ENCODE peak calls at places on chromosomes 1 and 21, in ten cellular contexts. One of them, this sample, is unnamed.

GRCh38 chr1:232306269-232306911 is 323.5 kb downstream of the SIPA1L2 start:
- DNase-seq in AG04450: no peak
- DNase-seq in stimulated activated CD8-positive, alpha-beta memory T cell treated with anti-CD3 and anti-CD28 coated beads, Interleukin-4, amount 100 ng/mL, for 24 hours: no peak
- DNase-seq in kidney tubule cell: no peak
- DNase-seq in effector memory CD8-positive, alpha-beta T cell: no peak
- DNase-seq in glomerular endothelial cell: peak
- DNase-seq in left lobe of liver: no peak
- DNase-seq in cardiac fibroblast: no peak
- DNase-seq in aorta: no peak
- DNase-seq in RWPE1: no peak
- DNase-seq in this sample: no peak

GRCh38 chr21:44871576-44872265 is 1.8 kb downstream of the PTTG1IP start:
- DNase-seq in AG04450: no peak
- DNase-seq in stimulated activated CD8-positive, alpha-beta memory T cell treated with anti-CD3 and anti-CD28 coated beads, Interleukin-4, amount 100 ng/mL, for 24 hours: no peak
- DNase-seq in kidney tubule cell: peak
- DNase-seq in effector memory CD8-positive, alpha-beta T cell: no peak
- DNase-seq in glomerular endothelial cell: no peak
- DNase-seq in left lobe of liver: peak
- DNase-seq in cardiac fibroblast: peak
- DNase-seq in aorta: peak
- DNase-seq in RWPE1: peak
- DNase-seq in this sample: peak

GRCh38 chr1:156193208-156193487 is 756 bp upstream of the SLC25A44 start:
- DNase-seq in AG04450: no peak
- DNase-seq in stimulated activated CD8-positive, alpha-beta memory T cell treated with anti-CD3 and anti-CD28 coated beads, Interleukin-4, amount 100 ng/mL, for 24 hours: no peak
- DNase-seq in kidney tubule cell: no peak
- DNase-seq in effector memory CD8-positive, alpha-beta T cell: no peak
- DNase-seq in glomerular endothelial cell: no peak
- DNase-seq in left lobe of liver: no peak
- DNase-seq in cardiac fibroblast: no peak
- DNase-seq in aorta: no peak
- DNase-seq in RWPE1: no peak
- DNase-seq in this sample: no peak

GRCh38 chr1:12047120-12047876 is 15.8 kb upstream of the TNFRSF8 start:
- DNase-seq in AG04450: no peak
- DNase-seq in stimulated activated CD8-positive, alpha-beta memory T cell treated with anti-CD3 and anti-CD28 coated beads, Interleukin-4, amount 100 ng/mL, for 24 hours: peak
- DNase-seq in kidney tubule cell: no peak
- DNase-seq in effector memory CD8-positive, alpha-beta T cell: peak
- DNase-seq in glomerular endothelial cell: no peak
- DNase-seq in left lobe of liver: no peak
- DNase-seq in cardiac fibroblast: no peak
- DNase-seq in aorta: no peak
- DNase-seq in RWPE1: no peak
- DNase-seq in this sample: peak

GRCh38 chr1:19203440-19203839 is 6.6 kb downstream of the UBR4 start:
- DNase-seq in AG04450: no peak
- DNase-seq in stimulated activated CD8-positive, alpha-beta memory T cell treated with anti-CD3 and anti-CD28 coated beads, Interleukin-4, amount 100 ng/mL, for 24 hours: no peak
- DNase-seq in kidney tubule cell: peak
- DNase-seq in effector memory CD8-positive, alpha-beta T cell: no peak
- DNase-seq in glomerular endothelial cell: no peak
- DNase-seq in left lobe of liver: no peak
- DNase-seq in cardiac fibroblast: peak
- DNase-seq in aorta: no peak
- DNase-seq in RWPE1: peak
- DNase-seq in this sample: peak

GRCh38 chr21:37833301-37833700 is 83.0 kb downstream of the KCNJ6 start:
- DNase-seq in AG04450: no peak
- DNase-seq in stimulated activated CD8-positive, alpha-beta memory T cell treated with anti-CD3 and anti-CD28 coated beads, Interleukin-4, amount 100 ng/mL, for 24 hours: no peak
- DNase-seq in kidney tubule cell: no peak
- DNase-seq in effector memory CD8-positive, alpha-beta T cell: no peak
- DNase-seq in glomerular endothelial cell: no peak
- DNase-seq in left lobe of liver: no peak
- DNase-seq in cardiac fibroblast: no peak
- DNase-seq in aorta: no peak
- DNase-seq in RWPE1: no peak
- DNase-seq in this sample: no peak

GRCh38 chr1:64231153-64231552 is 27.7 kb downstream of the UBE2U start:
- DNase-seq in AG04450: no peak
- DNase-seq in stimulated activated CD8-positive, alpha-beta memory T cell treated with anti-CD3 and anti-CD28 coated beads, Interleukin-4, amount 100 ng/mL, for 24 hours: no peak
- DNase-seq in kidney tubule cell: peak
- DNase-seq in effector memory CD8-positive, alpha-beta T cell: no peak
- DNase-seq in glomerular endothelial cell: no peak
- DNase-seq in left lobe of liver: no peak
- DNase-seq in cardiac fibroblast: no peak
- DNase-seq in aorta: no peak
- DNase-seq in RWPE1: no peak
- DNase-seq in this sample: no peak

GRCh38 chr1:211830330-211831142 is at the start of gene LPGAT1:
- DNase-seq in AG04450: no peak
- DNase-seq in stimulated activated CD8-positive, alpha-beta memory T cell treated with anti-CD3 and anti-CD28 coated beads, Interleukin-4, amount 100 ng/mL, for 24 hours: peak
- DNase-seq in kidney tubule cell: peak
- DNase-seq in effector memory CD8-positive, alpha-beta T cell: peak
- DNase-seq in glomerular endothelial cell: no peak
- DNase-seq in left lobe of liver: peak
- DNase-seq in cardiac fibroblast: peak
- DNase-seq in aorta: peak
- DNase-seq in RWPE1: peak
- DNase-seq in this sample: peak

GRCh38 chr1:16091296-16091695 is 17.8 kb upstream of the FAM131C start:
- DNase-seq in AG04450: no peak
- DNase-seq in stimulated activated CD8-positive, alpha-beta memory T cell treated with anti-CD3 and anti-CD28 coated beads, Interleukin-4, amount 100 ng/mL, for 24 hours: no peak
- DNase-seq in kidney tubule cell: no peak
- DNase-seq in effector memory CD8-positive, alpha-beta T cell: no peak
- DNase-seq in glomerular endothelial cell: no peak
- DNase-seq in left lobe of liver: no peak
- DNase-seq in cardiac fibroblast: no peak
- DNase-seq in aorta: peak
- DNase-seq in RWPE1: peak
- DNase-seq in this sample: no peak

GRCh38 chr1:36397378-36398230 is at the start of gene LSM10:
- DNase-seq in AG04450: peak
- DNase-seq in stimulated activated CD8-positive, alpha-beta memory T cell treated with anti-CD3 and anti-CD28 coated beads, Interleukin-4, amount 100 ng/mL, for 24 hours: peak
- DNase-seq in kidney tubule cell: peak
- DNase-seq in effector memory CD8-positive, alpha-beta T cell: peak
- DNase-seq in glomerular endothelial cell: no peak
- DNase-seq in left lobe of liver: peak
- DNase-seq in cardiac fibroblast: peak
- DNase-seq in aorta: peak
- DNase-seq in RWPE1: peak
- DNase-seq in this sample: peak

GRCh38 chr1:114482585-114482984 is 28.4 kb downstream of the TRIM33 start:
- DNase-seq in AG04450: no peak
- DNase-seq in stimulated activated CD8-positive, alpha-beta memory T cell treated with anti-CD3 and anti-CD28 coated beads, Interleukin-4, amount 100 ng/mL, for 24 hours: no peak
- DNase-seq in kidney tubule cell: no peak
- DNase-seq in effector memory CD8-positive, alpha-beta T cell: no peak
- DNase-seq in glomerular endothelial cell: no peak
- DNase-seq in left lobe of liver: no peak
- DNase-seq in cardiac fibroblast: no peak
- DNase-seq in aorta: no peak
- DNase-seq in RWPE1: no peak
- DNase-seq in this sample: no peak

GRCh38 chr21:31340499-31340898 is 3.6 kb downstream of the TIAM1 start:
- DNase-seq in AG04450: no peak
- DNase-seq in stimulated activated CD8-positive, alpha-beta memory T cell treated with anti-CD3 and anti-CD28 coated beads, Interleukin-4, amount 100 ng/mL, for 24 hours: no peak
- DNase-seq in kidney tubule cell: no peak
- DNase-seq in effector memory CD8-positive, alpha-beta T cell: no peak
- DNase-seq in glomerular endothelial cell: no peak
- DNase-seq in left lobe of liver: no peak
- DNase-seq in cardiac fibroblast: no peak
- DNase-seq in aorta: no peak
- DNase-seq in RWPE1: no peak
- DNase-seq in this sample: no peak

GRCh38 chr1:228786361-228787129 is 51.3 kb downstream of the RHOU start:
- DNase-seq in AG04450: no peak
- DNase-seq in stimulated activated CD8-positive, alpha-beta memory T cell treated with anti-CD3 and anti-CD28 coated beads, Interleukin-4, amount 100 ng/mL, for 24 hours: no peak
- DNase-seq in kidney tubule cell: no peak
- DNase-seq in effector memory CD8-positive, alpha-beta T cell: no peak
- DNase-seq in glomerular endothelial cell: no peak
- DNase-seq in left lobe of liver: no peak
- DNase-seq in cardiac fibroblast: no peak
- DNase-seq in aorta: no peak
- DNase-seq in RWPE1: no peak
- DNase-seq in this sample: no peak

GRCh38 chr1:84770481-84770880 is 80.2 kb upstream of the SSX2IP start:
- DNase-seq in AG04450: no peak
- DNase-seq in stimulated activated CD8-positive, alpha-beta memory T cell treated with anti-CD3 and anti-CD28 coated beads, Interleukin-4, amount 100 ng/mL, for 24 hours: no peak
- DNase-seq in kidney tubule cell: no peak
- DNase-seq in effector memory CD8-positive, alpha-beta T cell: no peak
- DNase-seq in glomerular endothelial cell: no peak
- DNase-seq in left lobe of liver: no peak
- DNase-seq in cardiac fibroblast: no peak
- DNase-seq in aorta: no peak
- DNase-seq in RWPE1: no peak
- DNase-seq in this sample: no peak

GRCh38 chr1:17632541-17633193 is 93.2 kb downstream of the ARHGEF10L start:
- DNase-seq in AG04450: no peak
- DNase-seq in stimulated activated CD8-positive, alpha-beta memory T cell treated with anti-CD3 and anti-CD28 coated beads, Interleukin-4, amount 100 ng/mL, for 24 hours: no peak
- DNase-seq in kidney tubule cell: peak
- DNase-seq in effector memory CD8-positive, alpha-beta T cell: no peak
- DNase-seq in glomerular endothelial cell: no peak
- DNase-seq in left lobe of liver: no peak
- DNase-seq in cardiac fibroblast: peak
- DNase-seq in aorta: no peak
- DNase-seq in RWPE1: no peak
- DNase-seq in this sample: peak

GRCh38 chr1:178119623-178120022 is 25.7 kb downstream of the RASAL2 start:
- DNase-seq in AG04450: no peak
- DNase-seq in stimulated activated CD8-positive, alpha-beta memory T cell treated with anti-CD3 and anti-CD28 coated beads, Interleukin-4, amount 100 ng/mL, for 24 hours: no peak
- DNase-seq in kidney tubule cell: no peak
- DNase-seq in effector memory CD8-positive, alpha-beta T cell: no peak
- DNase-seq in glomerular endothelial cell: no peak
- DNase-seq in left lobe of liver: no peak
- DNase-seq in cardiac fibroblast: no peak
- DNase-seq in aorta: no peak
- DNase-seq in RWPE1: no peak
- DNase-seq in this sample: no peak

GRCh38 chr1:204089044-204089751 is 16.3 kb downstream of the SOX13 start:
- DNase-seq in AG04450: no peak
- DNase-seq in stimulated activated CD8-positive, alpha-beta memory T cell treated with anti-CD3 and anti-CD28 coated beads, Interleukin-4, amount 100 ng/mL, for 24 hours: no peak
- DNase-seq in kidney tubule cell: no peak
- DNase-seq in effector memory CD8-positive, alpha-beta T cell: no peak
- DNase-seq in glomerular endothelial cell: no peak
- DNase-seq in left lobe of liver: no peak
- DNase-seq in cardiac fibroblast: peak
- DNase-seq in aorta: peak
- DNase-seq in RWPE1: peak
- DNase-seq in this sample: no peak

GRCh38 chr21:36690637-36691538 is 8.0 kb upstream of the SIM2 start:
- DNase-seq in AG04450: no peak
- DNase-seq in stimulated activated CD8-positive, alpha-beta memory T cell treated with anti-CD3 and anti-CD28 coated beads, Interleukin-4, amount 100 ng/mL, for 24 hours: no peak
- DNase-seq in kidney tubule cell: peak
- DNase-seq in effector memory CD8-positive, alpha-beta T cell: no peak
- DNase-seq in glomerular endothelial cell: no peak
- DNase-seq in left lobe of liver: no peak
- DNase-seq in cardiac fibroblast: no peak
- DNase-seq in aorta: no peak
- DNase-seq in RWPE1: no peak
- DNase-seq in this sample: no peak

GRCh38 chr1:115144176-115144575 is 54.9 kb upstream of the TSPAN2 start:
- DNase-seq in AG04450: no peak
- DNase-seq in stimulated activated CD8-positive, alpha-beta memory T cell treated with anti-CD3 and anti-CD28 coated beads, Interleukin-4, amount 100 ng/mL, for 24 hours: no peak
- DNase-seq in kidney tubule cell: peak
- DNase-seq in effector memory CD8-positive, alpha-beta T cell: no peak
- DNase-seq in glomerular endothelial cell: no peak
- DNase-seq in left lobe of liver: no peak
- DNase-seq in cardiac fibroblast: no peak
- DNase-seq in aorta: no peak
- DNase-seq in RWPE1: no peak
- DNase-seq in this sample: no peak

GRCh38 chr1:17579951-17580939 is 40.7 kb downstream of the ARHGEF10L start:
- DNase-seq in AG04450: no peak
- DNase-seq in stimulated activated CD8-positive, alpha-beta memory T cell treated with anti-CD3 and anti-CD28 coated beads, Interleukin-4, amount 100 ng/mL, for 24 hours: no peak
- DNase-seq in kidney tubule cell: peak
- DNase-seq in effector memory CD8-positive, alpha-beta T cell: no peak
- DNase-seq in glomerular endothelial cell: no peak
- DNase-seq in left lobe of liver: peak
- DNase-seq in cardiac fibroblast: no peak
- DNase-seq in aorta: no peak
- DNase-seq in RWPE1: no peak
- DNase-seq in this sample: no peak

GRCh38 chr1:237736372-237737029 is 154.2 kb downstream of the ZP4 start:
- DNase-seq in AG04450: no peak
- DNase-seq in stimulated activated CD8-positive, alpha-beta memory T cell treated with anti-CD3 and anti-CD28 coated beads, Interleukin-4, amount 100 ng/mL, for 24 hours: no peak
- DNase-seq in kidney tubule cell: peak
- DNase-seq in effector memory CD8-positive, alpha-beta T cell: peak
- DNase-seq in glomerular endothelial cell: no peak
- DNase-seq in left lobe of liver: no peak
- DNase-seq in cardiac fibroblast: no peak
- DNase-seq in aorta: no peak
- DNase-seq in RWPE1: peak
- DNase-seq in this sample: no peak

GRCh38 chr1:14347186-14347585 is 251.3 kb upstream of the KAZN start:
- DNase-seq in AG04450: no peak
- DNase-seq in stimulated activated CD8-positive, alpha-beta memory T cell treated with anti-CD3 and anti-CD28 coated beads, Interleukin-4, amount 100 ng/mL, for 24 hours: no peak
- DNase-seq in kidney tubule cell: no peak
- DNase-seq in effector memory CD8-positive, alpha-beta T cell: no peak
- DNase-seq in glomerular endothelial cell: no peak
- DNase-seq in left lobe of liver: no peak
- DNase-seq in cardiac fibroblast: no peak
- DNase-seq in aorta: no peak
- DNase-seq in RWPE1: no peak
- DNase-seq in this sample: no peak

GRCh38 chr1:94654031-94654430 is 112.5 kb upstream of the F3 start:
- DNase-seq in AG04450: no peak
- DNase-seq in stimulated activated CD8-positive, alpha-beta memory T cell treated with anti-CD3 and anti-CD28 coated beads, Interleukin-4, amount 100 ng/mL, for 24 hours: no peak
- DNase-seq in kidney tubule cell: peak
- DNase-seq in effector memory CD8-positive, alpha-beta T cell: no peak
- DNase-seq in glomerular endothelial cell: no peak
- DNase-seq in left lobe of liver: no peak
- DNase-seq in cardiac fibroblast: peak
- DNase-seq in aorta: no peak
- DNase-seq in RWPE1: peak
- DNase-seq in this sample: no peak

GRCh38 chr1:204045430-204045829 is 27.5 kb upstream of the SOX13 start:
- DNase-seq in AG04450: no peak
- DNase-seq in stimulated activated CD8-positive, alpha-beta memory T cell treated with anti-CD3 and anti-CD28 coated beads, Interleukin-4, amount 100 ng/mL, for 24 hours: no peak
- DNase-seq in kidney tubule cell: no peak
- DNase-seq in effector memory CD8-positive, alpha-beta T cell: no peak
- DNase-seq in glomerular endothelial cell: no peak
- DNase-seq in left lobe of liver: no peak
- DNase-seq in cardiac fibroblast: peak
- DNase-seq in aorta: peak
- DNase-seq in RWPE1: no peak
- DNase-seq in this sample: no peak

GRCh38 chr21:46054447-46054846 is 43.5 kb upstream of the COL6A2 start:
- DNase-seq in AG04450: no peak
- DNase-seq in stimulated activated CD8-positive, alpha-beta memory T cell treated with anti-CD3 and anti-CD28 coated beads, Interleukin-4, amount 100 ng/mL, for 24 hours: no peak
- DNase-seq in kidney tubule cell: no peak
- DNase-seq in effector memory CD8-positive, alpha-beta T cell: no peak
- DNase-seq in glomerular endothelial cell: no peak
- DNase-seq in left lobe of liver: no peak
- DNase-seq in cardiac fibroblast: no peak
- DNase-seq in aorta: no peak
- DNase-seq in RWPE1: no peak
- DNase-seq in this sample: no peak

GRCh38 chr1:150613061-150613920 is 16.1 kb downstream of the ENSA start:
- DNase-seq in AG04450: no peak
- DNase-seq in stimulated activated CD8-positive, alpha-beta memory T cell treated with anti-CD3 and anti-CD28 coated beads, Interleukin-4, amount 100 ng/mL, for 24 hours: no peak
- DNase-seq in kidney tubule cell: peak
- DNase-seq in effector memory CD8-positive, alpha-beta T cell: peak
- DNase-seq in glomerular endothelial cell: peak
- DNase-seq in left lobe of liver: no peak
- DNase-seq in cardiac fibroblast: peak
- DNase-seq in aorta: no peak
- DNase-seq in RWPE1: peak
- DNase-seq in this sample: peak

GRCh38 chr1:181413836-181414235 is 69.5 kb upstream of the CACNA1E start:
- DNase-seq in AG04450: no peak
- DNase-seq in stimulated activated CD8-positive, alpha-beta memory T cell treated with anti-CD3 and anti-CD28 coated beads, Interleukin-4, amount 100 ng/mL, for 24 hours: no peak
- DNase-seq in kidney tubule cell: no peak
- DNase-seq in effector memory CD8-positive, alpha-beta T cell: no peak
- DNase-seq in glomerular endothelial cell: no peak
- DNase-seq in left lobe of liver: no peak
- DNase-seq in cardiac fibroblast: no peak
- DNase-seq in aorta: no peak
- DNase-seq in RWPE1: no peak
- DNase-seq in this sample: no peak

GRCh38 chr1:8302181-8302681 is 15.7 kb upstream of the SLC45A1 start:
- DNase-seq in AG04450: no peak
- DNase-seq in stimulated activated CD8-positive, alpha-beta memory T cell treated with anti-CD3 and anti-CD28 coated beads, Interleukin-4, amount 100 ng/mL, for 24 hours: no peak
- DNase-seq in kidney tubule cell: peak
- DNase-seq in effector memory CD8-positive, alpha-beta T cell: no peak
- DNase-seq in glomerular endothelial cell: no peak
- DNase-seq in left lobe of liver: no peak
- DNase-seq in cardiac fibroblast: no peak
- DNase-seq in aorta: no peak
- DNase-seq in RWPE1: no peak
- DNase-seq in this sample: no peak

This sample was measured in stromal cell of bone marrow.